ENCODE peak calls at places on chromosomes 3 and 15, in eight cellular contexts. L, Q, C, W, S, A, R and Y are unnamed samples.

GRCh38 chr3:177729939-177730700 is 532.8 kb upstream of the TBL1XR1 start:
- DNase-seq in L (no peak), Q (no peak), C (no peak), W (no peak), S (peak; percentile 94), A (no peak), R (no peak), Y (no peak)

GRCh38 chr15:52790941-52791751 is 1.0 kb upstream of the ONECUT1 start:
- DNase-seq in L (no peak), Q (no peak), C (no peak), W (no peak), S (no peak), A (no peak), R (no peak), Y (no peak)

GRCh38 chr3:74532446-74532845 is 82.0 kb downstream of the CNTN3 start:
- DNase-seq in L (no peak), Q (no peak), C (no peak), W (peak; percentile 71), S (peak; percentile 89), A (no peak), R (no peak), Y (no peak)

GRCh38 chr3:192372627-192373026 is 354.7 kb downstream of the FGF12 start:
- DNase-seq in L (no peak), Q (no peak), C (no peak), W (no peak), S (no peak), A (no peak), R (no peak), Y (no peak)

GRCh38 chr3:73694988-73695757 is 70.4 kb upstream of the PDZRN3 start:
- DNase-seq in L (no peak), Q (no peak), C (no peak), W (no peak), S (no peak), A (no peak), R (no peak), Y (no peak)

GRCh38 chr15:101303408-101303807 is 8.4 kb upstream of the SNRPA1 start:
- DNase-seq in L (no peak), Q (no peak), C (no peak), W (no peak), S (no peak), A (no peak), R (no peak), Y (no peak)

GRCh38 chr3:173019378-173019777 is 121.7 kb downstream of the SPATA16 start:
- DNase-seq in L (no peak), Q (no peak), C (no peak), W (no peak), S (no peak), A (no peak), R (no peak), Y (no peak)

GRCh38 chr3:65597225-65597951 is 441.3 kb downstream of the MAGI1 start:
- DNase-seq in L (no peak), Q (no peak), C (no peak), W (peak; percentile 46), S (no peak), A (no peak), R (no peak), Y (no peak)

GRCh38 chr3:72907131-72907697 is 19.4 kb downstream of the GXYLT2 start:
- DNase-seq in L (no peak), Q (no peak), C (no peak), W (peak; percentile 84), S (peak; percentile 94), A (no peak), R (no peak), Y (no peak)

GRCh38 chr3:194632983-194633348 is 253 bp downstream of the TMEM44 start:
- DNase-seq in L (peak; percentile 21), Q (no peak), C (no peak), W (no peak), S (no peak), A (no peak), R (no peak), Y (no peak)

GRCh38 chr15:92580521-92580920 is 75.1 kb downstream of the FAM174B start:
- DNase-seq in L (no peak), Q (no peak), C (no peak), W (no peak), S (no peak), A (no peak), R (no peak), Y (no peak)

GRCh38 chr3:154316974-154317767 is 7.1 kb downstream of the DHX36 start:
- DNase-seq in L (no peak), Q (no peak), C (no peak), W (no peak), S (peak; percentile 23), A (no peak), R (no peak), Y (no peak)

GRCh38 chr3:129116482-129116946 is 5.1 kb downstream of the RAB43 start:
- DNase-seq in L (no peak), Q (peak; percentile 46), C (no peak), W (no peak), S (no peak), A (no peak), R (no peak), Y (no peak)

GRCh38 chr3:195013411-195013810 is 257.5 kb downstream of the XXYLT1 start:
- DNase-seq in L (no peak), Q (no peak), C (no peak), W (no peak), S (no peak), A (no peak), R (no peak), Y (no peak)

GRCh38 chr3:141379250-141379872 is 11.1 kb downstream of the ZBTB38 start:
- DNase-seq in L (no peak), Q (peak; percentile 80), C (no peak), W (no peak), S (no peak), A (no peak), R (peak; percentile 56), Y (peak; percentile 93)

GRCh38 chr15:32842081-32842480 is 124.3 kb downstream of the GREM1 start:
- DNase-seq in L (no peak), Q (no peak), C (no peak), W (no peak), S (no peak), A (no peak), R (no peak), Y (no peak)

GRCh38 chr3:188826574-188826973 is 345.2 kb upstream of the TPRG1 start:
- DNase-seq in L (no peak), Q (peak; percentile 21), C (no peak), W (no peak), S (no peak), A (no peak), R (no peak), Y (no peak)

GRCh38 chr15:42890161-42890913 is 30.2 kb downstream of the TTBK2 start:
- DNase-seq in L (no peak), Q (no peak), C (no peak), W (peak; percentile 75), S (peak; percentile 45), A (no peak), R (no peak), Y (no peak)

GRCh38 chr3:24158756-24159155 is 213.7 kb downstream of the NR1D2 start:
- DNase-seq in L (no peak), Q (peak; percentile 5), C (no peak), W (no peak), S (no peak), A (no peak), R (no peak), Y (no peak)

GRCh38 chr3:187673012-187673411 is 2.8 kb upstream of the SST start:
- DNase-seq in L (no peak), Q (no peak), C (no peak), W (no peak), S (no peak), A (no peak), R (no peak), Y (no peak)

GRCh38 chr3:195770081-195770840 is 41.5 kb downstream of the MUC4 start:
- DNase-seq in L (no peak), Q (peak; percentile 62), C (no peak), W (no peak), S (no peak), A (no peak), R (no peak), Y (peak; percentile 17)

GRCh38 chr15:72233759-72234158 is 2.8 kb upstream of the PKM start:
- DNase-seq in L (no peak), Q (no peak), C (no peak), W (no peak), S (peak; percentile 14), A (no peak), R (no peak), Y (no peak)

GRCh38 chr3:47429476-47430270 is 46.1 kb downstream of the SCAP start:
- DNase-seq in L (no peak), Q (no peak), C (no peak), W (no peak), S (no peak), A (no peak), R (peak; percentile 1), Y (no peak)

GRCh38 chr3:193833592-193833991 is 240.6 kb downstream of the OPA1 start:
- DNase-seq in L (no peak), Q (no peak), C (no peak), W (no peak), S (no peak), A (no peak), R (no peak), Y (no peak)

GRCh38 chr3:85864896-85865295 is 906.1 kb downstream of the CADM2 start:
- DNase-seq in L (no peak), Q (no peak), C (no peak), W (no peak), S (no peak), A (no peak), R (no peak), Y (no peak)

GRCh38 chr3:194950906-194951628 is 265.4 kb downstream of the FAM43A start:
- DNase-seq in L (no peak), Q (no peak), C (no peak), W (no peak), S (no peak), A (no peak), R (no peak), Y (no peak)

GRCh38 chr3:188472331-188472730 is 318.4 kb downstream of the LPP start:
- DNase-seq in L (no peak), Q (no peak), C (no peak), W (peak; percentile 12), S (no peak), A (no peak), R (no peak), Y (no peak)

GRCh38 chr3:12919205-12919604 is 77.8 kb upstream of the RPL32 start:
- DNase-seq in L (no peak), Q (no peak), C (no peak), W (no peak), S (no peak), A (no peak), R (no peak), Y (no peak)

GRCh38 chr3:58769065-58769464 is 102.5 kb upstream of the FAM3D start:
- DNase-seq in L (no peak), Q (no peak), C (no peak), W (no peak), S (no peak), A (no peak), R (no peak), Y (no peak)

GRCh38 chr15:51349156-51349844 is 7.8 kb downstream of the GLDN start:
- DNase-seq in L (no peak), Q (no peak), C (no peak), W (peak; percentile 22), S (peak; percentile 12), A (no peak), R (no peak), Y (no peak)

GRCh38 chr3:29759443-29760033 is 478.7 kb downstream of the RBMS3 start:
- DNase-seq in L (no peak), Q (no peak), C (no peak), W (peak; percentile 6), S (peak; percentile 51), A (no peak), R (no peak), Y (no peak)

GRCh38 chr3:48088056-48088748 is 72.0 kb upstream of the MAP4 start:
- DNase-seq in L (no peak), Q (peak; percentile 8), C (no peak), W (peak; percentile 31), S (peak; percentile 25), A (no peak), R (peak; percentile 38), Y (peak; percentile 32)